ENCODE peak calls at places on chromosomes 2 and 18, in six cellular contexts. One of them, this sample, is unnamed.

GRCh38 chr18:73544032-73544431 is 603.6 kb downstream of the FBXO15 start:
- DNase-seq in left cardiac atrium: no peak
- DNase-seq in AG04450: no peak
- DNase-seq in astrocyte: no peak
- DNase-seq in aorta: no peak
- DNase-seq in Calu3: no peak
- DNase-seq in this sample: no peak

GRCh38 chr2:73984203-73984921 is at the start of gene TET3:
- DNase-seq in left cardiac atrium: peak
- DNase-seq in AG04450: no peak
- DNase-seq in astrocyte: no peak
- DNase-seq in aorta: peak
- DNase-seq in Calu3: peak
- DNase-seq in this sample: peak

GRCh38 chr18:39037925-39038324 is 1472.3 kb upstream of the CELF4 start:
- DNase-seq in left cardiac atrium: no peak
- DNase-seq in AG04450: no peak
- DNase-seq in astrocyte: no peak
- DNase-seq in aorta: no peak
- DNase-seq in Calu3: no peak
- DNase-seq in this sample: no peak

GRCh38 chr2:241087420-241088268 is 14.4 kb downstream of the MTERF4 start:
- DNase-seq in left cardiac atrium: no peak
- DNase-seq in AG04450: no peak
- DNase-seq in astrocyte: no peak
- DNase-seq in aorta: no peak
- DNase-seq in Calu3: no peak
- DNase-seq in this sample: no peak

GRCh38 chr2:67840460-67841068 is 222.2 kb downstream of the C1D start:
- DNase-seq in left cardiac atrium: peak
- DNase-seq in AG04450: peak
- DNase-seq in astrocyte: peak
- DNase-seq in aorta: peak
- DNase-seq in Calu3: peak
- DNase-seq in this sample: no peak

GRCh38 chr18:12307251-12307736 is 747 bp upstream of the TUBB6 start:
- DNase-seq in left cardiac atrium: peak
- DNase-seq in AG04450: no peak
- DNase-seq in astrocyte: peak
- DNase-seq in aorta: peak
- DNase-seq in Calu3: no peak
- DNase-seq in this sample: no peak

GRCh38 chr18:48541026-48541746 is 2.4 kb downstream of the CTIF start:
- DNase-seq in left cardiac atrium: peak
- DNase-seq in AG04450: no peak
- DNase-seq in astrocyte: peak
- DNase-seq in aorta: peak
- DNase-seq in Calu3: peak
- DNase-seq in this sample: peak

GRCh38 chr18:58117685-58118403 is 73.8 kb downstream of the NEDD4L start:
- DNase-seq in left cardiac atrium: peak
- DNase-seq in AG04450: peak
- DNase-seq in astrocyte: peak
- DNase-seq in aorta: no peak
- DNase-seq in Calu3: peak
- DNase-seq in this sample: no peak

GRCh38 chr18:6270791-6271216 is 143.9 kb downstream of the L3MBTL4 start:
- DNase-seq in left cardiac atrium: no peak
- DNase-seq in AG04450: no peak
- DNase-seq in astrocyte: no peak
- DNase-seq in aorta: no peak
- DNase-seq in Calu3: no peak
- DNase-seq in this sample: no peak

GRCh38 chr2:73823916-73824523 is 4.7 kb upstream of the STAMBP start:
- DNase-seq in left cardiac atrium: no peak
- DNase-seq in AG04450: peak
- DNase-seq in astrocyte: peak
- DNase-seq in aorta: no peak
- DNase-seq in Calu3: peak
- DNase-seq in this sample: peak

GRCh38 chr2:108323619-108324018 is 34.9 kb downstream of the SULT1C2 start:
- DNase-seq in left cardiac atrium: no peak
- DNase-seq in AG04450: no peak
- DNase-seq in astrocyte: peak
- DNase-seq in aorta: no peak
- DNase-seq in Calu3: no peak
- DNase-seq in this sample: no peak

GRCh38 chr2:112547333-112547732 is 5.1 kb downstream of the POLR1B start:
- DNase-seq in left cardiac atrium: no peak
- DNase-seq in AG04450: peak
- DNase-seq in astrocyte: peak
- DNase-seq in aorta: no peak
- DNase-seq in Calu3: no peak
- DNase-seq in this sample: no peak

GRCh38 chr18:21914739-21915319 is 174.2 kb downstream of the MIB1 start:
- DNase-seq in left cardiac atrium: no peak
- DNase-seq in AG04450: peak
- DNase-seq in astrocyte: peak
- DNase-seq in aorta: no peak
- DNase-seq in Calu3: peak
- DNase-seq in this sample: no peak

GRCh38 chr2:96205238-96205637 is 3.4 kb downstream of the STARD7 start:
- DNase-seq in left cardiac atrium: no peak
- DNase-seq in AG04450: no peak
- DNase-seq in astrocyte: peak
- DNase-seq in aorta: no peak
- DNase-seq in Calu3: no peak
- DNase-seq in this sample: no peak

GRCh38 chr2:151851761-151852160 is 23.5 kb upstream of the ARL5A start:
- DNase-seq in left cardiac atrium: no peak
- DNase-seq in AG04450: no peak
- DNase-seq in astrocyte: peak
- DNase-seq in aorta: no peak
- DNase-seq in Calu3: no peak
- DNase-seq in this sample: no peak

GRCh38 chr2:121831841-121832240 is 76.4 kb downstream of the TSN start:
- DNase-seq in left cardiac atrium: peak
- DNase-seq in AG04450: no peak
- DNase-seq in astrocyte: no peak
- DNase-seq in aorta: no peak
- DNase-seq in Calu3: no peak
- DNase-seq in this sample: no peak

GRCh38 chr2:155872396-155872795 is 460.1 kb downstream of the NR4A2 start:
- DNase-seq in left cardiac atrium: no peak
- DNase-seq in AG04450: no peak
- DNase-seq in astrocyte: no peak
- DNase-seq in aorta: no peak
- DNase-seq in Calu3: no peak
- DNase-seq in this sample: no peak

GRCh38 chr2:200199576-200200263 is 106.8 kb upstream of the SPATS2L start:
- DNase-seq in left cardiac atrium: no peak
- DNase-seq in AG04450: no peak
- DNase-seq in astrocyte: no peak
- DNase-seq in aorta: no peak
- DNase-seq in Calu3: peak
- DNase-seq in this sample: peak

GRCh38 chr2:86825728-86826386 is 35.1 kb upstream of the CD8A start:
- DNase-seq in left cardiac atrium: no peak
- DNase-seq in AG04450: no peak
- DNase-seq in astrocyte: no peak
- DNase-seq in aorta: no peak
- DNase-seq in Calu3: no peak
- DNase-seq in this sample: peak

GRCh38 chr2:240818543-240819403 is 1.2 kb downstream of the KIF1A start:
- DNase-seq in left cardiac atrium: no peak
- DNase-seq in AG04450: no peak
- DNase-seq in astrocyte: no peak
- DNase-seq in aorta: no peak
- DNase-seq in Calu3: peak
- DNase-seq in this sample: no peak

GRCh38 chr2:200525066-200525465 is 941 bp upstream of the SGO2 start:
- DNase-seq in left cardiac atrium: no peak
- DNase-seq in AG04450: peak
- DNase-seq in astrocyte: no peak
- DNase-seq in aorta: no peak
- DNase-seq in Calu3: no peak
- DNase-seq in this sample: no peak

GRCh38 chr2:216404010-216404618 is 8.2 kb upstream of the SMARCAL1 start:
- DNase-seq in left cardiac atrium: no peak
- DNase-seq in AG04450: no peak
- DNase-seq in astrocyte: no peak
- DNase-seq in aorta: no peak
- DNase-seq in Calu3: peak
- DNase-seq in this sample: peak

GRCh38 chr2:128796321-128796720 is 477.7 kb upstream of the HS6ST1 start:
- DNase-seq in left cardiac atrium: no peak
- DNase-seq in AG04450: no peak
- DNase-seq in astrocyte: no peak
- DNase-seq in aorta: no peak
- DNase-seq in Calu3: no peak
- DNase-seq in this sample: no peak

GRCh38 chr2:185967335-185967734 is 228.7 kb downstream of the FSIP2 start:
- DNase-seq in left cardiac atrium: no peak
- DNase-seq in AG04450: no peak
- DNase-seq in astrocyte: no peak
- DNase-seq in aorta: no peak
- DNase-seq in Calu3: no peak
- DNase-seq in this sample: no peak

GRCh38 chr2:203441463-203441862 is 93.6 kb downstream of the RAPH1 start:
- DNase-seq in left cardiac atrium: no peak
- DNase-seq in AG04450: no peak
- DNase-seq in astrocyte: no peak
- DNase-seq in aorta: no peak
- DNase-seq in Calu3: no peak
- DNase-seq in this sample: no peak

GRCh38 chr2:201363857-201364560 is 6.9 kb upstream of the FLACC1 start:
- DNase-seq in left cardiac atrium: no peak
- DNase-seq in AG04450: no peak
- DNase-seq in astrocyte: peak
- DNase-seq in aorta: no peak
- DNase-seq in Calu3: peak
- DNase-seq in this sample: no peak